ENCODE peak calls at places on chromosomes 7 and 10, in six cellular contexts. U, Q, G, V, J and O are unnamed samples.
A peak's percentile ranks its signal among the peaks of the same experiment; 100 is the strongest.

GRCh38 chr10:31599626-31600504 is 280.8 kb downstream of the ZEB1 start:
- DNase-seq in V (no peak), G (no peak), U (no peak), J (no peak), Q (no peak), O (no peak)

GRCh38 chr7:127477285-127478039 is 85.0 kb upstream of the ZNF800 start:
- DNase-seq in Q (no peak), J (no peak), V (no peak), U (no peak), G (no peak), O (no peak)

GRCh38 chr7:158538156-158538946 is 49.3 kb downstream of the PTPRN2 start:
- DNase-seq in V (no peak), J (no peak), Q (no peak), U (no peak), G (no peak), O (no peak)

GRCh38 chr7:7207876-7208275 is 25.5 kb downstream of the C1GALT1 start:
- DNase-seq in V (no peak), Q (no peak), U (no peak), J (no peak), G (no peak), O (no peak)

GRCh38 chr7:47327698-47328391 is 254.1 kb downstream of the TNS3 start:
- DNase-seq in G (peak; percentile 90), Q (peak; percentile 85), V (peak; percentile 85), J (peak; percentile 36), U (peak; percentile 49), O (peak; percentile 90)

GRCh38 chr7:143289421-143289820 is 1.3 kb downstream of the CASP2 start:
- DNase-seq in J (no peak), G (no peak), U (no peak), V (no peak), Q (no peak), O (no peak)

GRCh38 chr10:97724341-97724941 is 10.9 kb downstream of the MARVELD1 start:
- DNase-seq in J (no peak), G (no peak), U (no peak), V (no peak), Q (peak; percentile 74), O (peak; percentile 42)

GRCh38 chr10:97023401-97024180 is 162.2 kb downstream of the SLIT1 start:
- DNase-seq in J (no peak), G (no peak), V (no peak), U (no peak), Q (no peak), O (no peak)

GRCh38 chr7:150428671-150429451 is 21.6 kb upstream of the GIMAP8 start:
- DNase-seq in J (peak; percentile 98), U (peak; percentile 85), V (peak; percentile 49), G (peak; percentile 18), Q (peak; percentile 76), O (no peak)

GRCh38 chr10:23075672-23076071 is 19.7 kb upstream of the MSRB2 start:
- DNase-seq in Q (no peak), U (no peak), G (no peak), J (no peak), V (no peak), O (no peak)

GRCh38 chr7:1709281-1709680 is 39.2 kb downstream of the ELFN1 start:
- DNase-seq in Q (no peak), V (peak; percentile 20), J (no peak), G (no peak), U (no peak), O (no peak)

GRCh38 chr7:138980575-138981285 is 459 bp downstream of the KIAA1549 start:
- DNase-seq in Q (no peak), J (no peak), G (no peak), U (no peak), V (peak; percentile 71), O (no peak)

GRCh38 chr10:102451105-102451969 is at the start of gene C10orf95:
- DNase-seq in J (no peak), Q (no peak), U (no peak), V (no peak), G (no peak), O (no peak)

GRCh38 chr7:111107989-111108388 is 17.1 kb downstream of the LRRN3 start:
- DNase-seq in G (no peak), J (no peak), V (no peak), Q (no peak), U (no peak), O (no peak)

GRCh38 chr7:111108526-111108925 is 17.6 kb downstream of the LRRN3 start:
- DNase-seq in Q (peak; percentile 41), G (no peak), V (no peak), U (no peak), J (no peak), O (no peak)

GRCh38 chr7:111112439-111112838 is 21.5 kb downstream of the LRRN3 start:
- DNase-seq in G (no peak), Q (no peak), U (no peak), V (no peak), J (no peak), O (no peak)

GRCh38 chr7:111115966-111116365 is 25.0 kb downstream of the LRRN3 start:
- DNase-seq in U (no peak), G (no peak), J (no peak), Q (no peak), V (no peak), O (no peak)

DNA sequence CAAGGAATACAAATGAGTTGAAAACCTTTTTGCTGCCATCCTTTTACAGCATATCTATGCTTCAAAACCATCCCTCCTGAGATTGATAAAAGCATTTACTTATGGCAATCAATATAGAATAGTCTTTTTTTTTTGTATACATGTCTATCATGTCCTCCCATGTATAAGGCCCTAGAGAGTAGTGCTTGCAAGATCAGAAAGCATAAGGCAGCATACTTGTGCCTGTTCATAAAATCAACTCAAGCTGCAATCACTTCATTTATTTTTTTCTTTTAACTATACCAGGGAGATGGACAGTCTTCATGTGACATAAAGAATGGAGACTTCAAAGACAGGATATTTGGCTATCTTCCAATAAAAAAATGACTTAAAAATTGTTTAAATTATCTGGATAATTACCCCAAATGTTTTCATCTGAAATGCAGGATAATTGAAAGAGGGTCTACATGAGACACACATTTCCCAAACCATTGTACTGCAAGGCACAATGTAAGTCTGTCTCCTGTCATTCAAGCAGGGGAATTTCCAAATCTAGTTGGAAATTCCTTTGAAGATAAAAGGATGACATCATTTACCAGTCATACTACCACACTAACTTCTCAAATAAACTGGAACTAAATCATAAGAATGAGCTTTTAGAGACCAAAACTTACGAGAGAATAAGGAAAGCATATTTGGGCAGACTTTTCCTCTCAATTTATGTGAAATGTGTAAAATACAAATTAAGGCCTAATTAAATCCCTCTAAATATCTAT is 22.5 kb downstream of the LRRN3 start:
- DNase-seq in G (no peak), Q (peak; percentile 20), J (no peak), U (no peak), V (no peak), O (no peak)
- H3K4me3 ChIP-seq in G (no peak overlapping the region), Q (no peak overlapping the region), J (no peak overlapping the region), U (no peak overlapping the region), V (no peak overlapping the region), O (no peak overlapping the region)

DNA sequence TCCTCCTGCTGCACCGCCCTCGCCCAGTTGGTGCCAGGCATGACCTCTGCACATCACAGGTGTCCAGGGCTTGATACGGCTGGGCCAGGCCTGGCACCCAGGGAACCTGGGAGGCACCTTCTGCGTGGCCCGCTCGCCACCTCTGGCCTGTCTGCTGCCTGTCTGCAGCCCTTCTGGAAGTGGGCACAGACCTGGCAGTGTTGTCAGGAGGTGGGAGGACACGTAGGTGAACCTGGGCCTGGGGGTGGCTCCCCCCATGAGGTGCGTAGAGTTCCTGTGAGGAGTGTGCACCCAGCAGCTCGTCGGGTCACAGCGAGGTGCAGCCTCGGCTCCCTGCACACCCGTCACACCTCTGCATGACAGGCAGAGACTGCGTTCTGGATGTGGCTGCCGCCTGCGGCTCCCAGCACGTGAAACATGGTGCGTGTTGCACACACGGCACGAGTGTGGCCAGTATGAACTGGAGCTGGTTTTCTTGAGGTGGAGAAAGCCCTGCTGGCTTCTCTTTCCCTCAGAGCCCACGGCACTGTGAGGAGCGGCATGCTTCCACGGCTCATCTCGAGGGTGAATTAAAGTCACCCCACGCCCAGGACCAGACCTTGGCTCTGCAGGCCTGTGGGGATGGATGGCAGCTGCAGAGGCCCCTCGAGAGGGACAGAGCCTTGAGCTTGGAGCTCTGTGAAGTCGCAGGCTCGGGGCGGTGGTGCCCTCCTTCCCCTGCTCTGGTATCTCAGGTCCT is 24.8 kb downstream of the INPP5A start:
- DNase-seq in J (no peak), V (no peak), G (no peak), Q (no peak), U (no peak), O (no peak)
- H3K4me3 ChIP-seq in J (no peak overlapping the region), V (no peak overlapping the region), G (no peak overlapping the region), Q (no peak overlapping the region), U (no peak overlapping the region), O (no peak overlapping the region)

GRCh38 chr7:22220947-22221346 is 136.0 kb downstream of the RAPGEF5 start:
- DNase-seq in G (no peak), U (no peak), V (no peak), Q (no peak), J (no peak), O (no peak)
- H3K4me3 ChIP-seq in G (peak overlapping the region; percentile 62), U (no peak overlapping the region), V (no peak overlapping the region), Q (no peak overlapping the region), J (no peak overlapping the region), O (peak overlapping the region; percentile 56)

GRCh38 chr10:29647483-29647882 is 12.7 kb upstream of the SVIL start:
- DNase-seq in G (no peak), Q (no peak), V (no peak), U (no peak), J (no peak), O (no peak)

GRCh38 chr10:29642996-29643395 is 8.2 kb upstream of the SVIL start:
- DNase-seq in V (no peak), G (peak; percentile 33), Q (peak; percentile 74), J (no peak), U (no peak), O (no peak)

GRCh38 chr10:29646238-29646902 is 11.6 kb upstream of the SVIL start:
- DNase-seq in Q (peak; percentile 89), J (peak; percentile 44), U (no peak), G (no peak), V (no peak), O (no peak)

GRCh38 chr10:29646960-29647431 is 12.2 kb upstream of the SVIL start:
- DNase-seq in V (no peak), G (no peak), Q (peak; percentile 43), U (no peak), J (no peak), O (no peak)

DNA sequence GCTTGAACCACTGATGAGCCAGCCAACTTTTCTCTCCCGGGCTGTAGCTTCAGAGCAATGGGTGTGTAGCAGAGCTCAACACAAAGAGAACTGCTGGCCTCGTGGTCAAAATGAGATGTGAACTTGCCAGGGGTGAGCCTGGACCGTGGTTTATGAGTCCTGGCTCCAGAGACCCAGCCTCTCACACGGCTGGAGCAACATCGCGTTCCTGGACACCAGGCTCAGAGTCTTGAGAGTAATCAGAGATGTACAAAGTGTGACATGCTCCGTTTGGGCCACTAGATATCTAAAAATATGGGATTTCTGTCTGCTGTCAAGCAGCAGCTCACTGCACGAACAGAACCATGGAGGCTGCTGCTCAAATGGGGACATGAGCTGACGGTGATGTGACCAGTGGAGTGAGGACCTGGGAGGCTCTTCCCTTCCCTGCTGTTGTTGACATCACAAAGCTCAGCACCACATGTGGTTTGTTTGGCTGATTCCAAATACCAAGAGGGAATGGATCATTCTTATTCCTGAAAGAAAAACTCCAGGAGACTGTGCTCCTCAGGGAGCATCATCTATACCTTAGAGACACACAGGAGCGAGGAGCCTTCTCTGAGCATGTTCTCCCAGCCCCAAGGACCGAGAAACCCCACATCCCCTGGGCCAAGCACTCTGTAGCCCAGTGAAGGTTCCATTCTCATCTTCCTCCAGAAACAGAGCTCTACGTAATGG is 9.2 kb upstream of the SVIL start:
- DNase-seq in J (no peak), V (no peak), Q (no peak), G (peak; percentile 35), U (no peak), O (peak; percentile 91)
- H3K4me3 ChIP-seq in J (no peak overlapping the region), V (no peak overlapping the region), Q (no peak overlapping the region), G (no peak overlapping the region), U (no peak overlapping the region), O (peak overlapping the region; percentile 48)

GRCh38 chr10:92756233-92757065 is 66.7 kb downstream of the HHEX start:
- DNase-seq in V (no peak), G (peak; percentile 18), Q (no peak), J (no peak), U (no peak), O (no peak)
- H3K4me3 ChIP-seq in V (no peak overlapping the region), G (no peak overlapping the region), Q (no peak overlapping the region), J (no peak overlapping the region), U (no peak overlapping the region), O (peak overlapping the region; percentile 24)